ENCODE peak calls at places on chromosomes 13 and 19, in five cellular contexts. J is GM12878, B is K562, I is HepG2, P is GM23338. M is an unnamed sample.

GRCh38 chr19:1432507-1432887 is 5.7 kb upstream of the RPS15 start:
- DNase-seq in J (no peak), B (no peak), I (no peak), P (no peak), M (no peak)

GRCh38 chr19:17209126-17210036 is 5.8 kb upstream of the USE1 start:
- DNase-seq in J (no peak), B (peak; percentile 100), I (no peak), P (peak; percentile 99), M (peak; percentile 97)

GRCh38 chr13:26561636-26562537 is 4.4 kb downstream of the WASF3 start:
- DNase-seq in J (no peak), B (no peak), I (peak; percentile 35), P (peak; percentile 23), M (no peak)

GRCh38 chr13:41694902-41695301 is 237.6 kb downstream of the RGCC start:
- DNase-seq in J (peak; percentile 7), B (no peak), I (no peak), P (no peak), M (no peak)

GRCh38 chr13:41145136-41145908 is 12.7 kb upstream of the KBTBD6 start:
- DNase-seq in J (no peak), B (no peak), I (no peak), P (no peak), M (no peak)

GRCh38 chr19:41597600-41598041 is 21.7 kb downstream of the CEACAM21 start:
- DNase-seq in J (peak; percentile 45), B (peak; percentile 84), I (peak; percentile 39), P (peak; percentile 87), M (peak; percentile 76)

GRCh38 chr13:33072282-33072681 is 56.1 kb downstream of the KL start:
- DNase-seq in J (no peak), B (no peak), I (no peak), P (no peak), M (no peak)

GRCh38 chr13:33875658-33876401 is 57.9 kb downstream of the RFC3 start:
- DNase-seq in J (no peak), B (no peak), I (no peak), P (no peak), M (no peak)

GRCh38 chr13:44899967-44900366 is 89.3 kb downstream of the NUFIP1 start:
- DNase-seq in J (no peak), B (no peak), I (no peak), P (no peak), M (no peak)

GRCh38 chr19:54160182-54160811 is 776 bp upstream of the LENG1 start:
- DNase-seq in J (no peak), B (peak; percentile 57), I (no peak), P (peak; percentile 55), M (no peak)

GRCh38 chr13:100039740-100040139 is 49.2 kb upstream of the PCCA start:
- DNase-seq in J (no peak), B (no peak), I (peak; percentile 80), P (no peak), M (no peak)

GRCh38 chr13:102440259-102440936 is 38.5 kb upstream of the FGF14 start:
- DNase-seq in J (peak; percentile 52), B (no peak), I (no peak), P (no peak), M (no peak)

GRCh38 chr19:50554212-50554611 is 14.0 kb downstream of the LRRC4B start:
- DNase-seq in J (no peak), B (no peak), I (no peak), P (no peak), M (no peak)
- TF ChIP-seq CREB1 in J (no peak), B (no peak), I (no peak), P (no peak), M (no peak)

DNA sequence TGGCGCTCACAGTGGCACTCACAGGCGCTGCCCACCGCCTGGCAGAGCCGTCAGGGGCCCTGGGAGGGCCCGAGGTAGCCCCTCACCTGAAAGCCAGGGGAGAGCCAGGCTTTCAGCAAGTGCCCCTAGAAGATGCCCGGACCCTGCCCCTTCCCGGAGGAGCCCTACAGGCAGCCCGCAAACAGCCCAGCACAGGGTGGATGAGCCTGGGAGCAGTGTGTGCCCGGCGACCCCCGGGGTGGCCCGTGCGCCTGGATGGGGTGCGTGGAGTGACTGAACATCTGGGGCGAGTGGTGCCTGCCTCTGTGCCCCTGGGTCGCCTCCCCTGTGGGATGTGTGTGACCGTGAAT is 1.4 kb downstream of the CRLF1 start:
- DNase-seq in J (no peak), B (no peak), I (no peak), P (no peak), M (no peak)
- TF ChIP-seq EZH2 in J (no peak), B (no peak), I (no peak), P (no peak), M (no peak)

GRCh38 chr19:38695832-38696732 is 48.2 kb downstream of the CAPN12 start:
- DNase-seq in J (no peak), B (no peak), I (no peak), P (no peak), M (no peak)

GRCh38 chr19:38698225-38699026 is 45.8 kb downstream of the CAPN12 start:
- DNase-seq in J (no peak), B (no peak), I (no peak), P (no peak), M (no peak)

GRCh38 chr19:38696733-38697055 is 47.6 kb downstream of the CAPN12 start:
- DNase-seq in J (no peak), B (no peak), I (no peak), P (no peak), M (no peak)

GRCh38 chr19:38697641-38698071 is 46.6 kb downstream of the CAPN12 start:
- DNase-seq in J (no peak), B (no peak), I (no peak), P (no peak), M (no peak)

DNA sequence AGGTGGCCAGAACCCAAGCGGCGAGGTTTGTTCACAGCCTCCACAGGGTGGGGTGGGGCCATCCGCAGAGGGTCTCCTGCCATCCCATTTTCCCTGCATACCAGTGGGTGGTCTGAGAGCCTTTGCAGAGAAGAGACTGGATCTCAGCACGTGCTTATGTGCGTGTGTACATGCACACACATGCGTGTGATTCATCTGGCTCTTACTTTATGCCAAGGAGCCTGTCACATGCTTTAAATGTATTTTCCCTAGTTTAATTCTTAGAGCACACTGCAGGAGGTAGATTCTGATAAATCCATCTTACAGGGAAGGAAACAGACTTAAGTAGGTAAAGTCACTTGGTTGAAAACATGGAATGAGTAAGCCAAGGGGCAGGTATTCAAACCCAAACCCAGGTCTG is 47.1 kb downstream of the CAPN12 start:
- DNase-seq in J (no peak), B (no peak), I (no peak), P (no peak), M (no peak)
- TF ChIP-seq CREB1 in J (no peak), B (no peak), I (no peak), P (no peak), M (no peak)

GRCh38 chr19:9060559-9061340 is 26.1 kb upstream of the OR1M1 start:
- DNase-seq in J (no peak), B (no peak), I (no peak), P (peak; percentile 34), M (no peak)

GRCh38 chr19:9061879-9062278 is 25.0 kb upstream of the OR1M1 start:
- DNase-seq in J (no peak), B (no peak), I (no peak), P (no peak), M (no peak)

GRCh38 chr19:9070066-9070465 is 16.8 kb upstream of the OR1M1 start:
- DNase-seq in J (no peak), B (no peak), I (no peak), P (peak; percentile 74), M (no peak)

GRCh38 chr19:9065457-9066014 is 21.3 kb upstream of the OR1M1 start:
- DNase-seq in J (no peak), B (no peak), I (no peak), P (peak; percentile 57), M (no peak)
- TF ChIP-seq EZH2 in J (no peak), B (no peak), I (no peak), P (no peak), M (no peak)

GRCh38 chr13:43369319-43369718 is 345.9 kb downstream of the DNAJC15 start:
- DNase-seq in J (no peak), B (no peak), I (no peak), P (no peak), M (no peak)
- TF ChIP-seq CREB1 in J (no peak), B (no peak), I (no peak), P (no peak), M (no peak)

GRCh38 chr13:66359910-66360552 is 870.1 kb downstream of the PCDH9 start:
- DNase-seq in J (no peak), B (no peak), I (no peak), P (no peak), M (no peak)

GRCh38 chr13:66362485-66362884 is 867.7 kb downstream of the PCDH9 start:
- DNase-seq in J (no peak), B (no peak), I (no peak), P (no peak), M (no peak)

GRCh38 chr13:66367356-66367755 is 862.8 kb downstream of the PCDH9 start:
- DNase-seq in J (no peak), B (no peak), I (no peak), P (no peak), M (no peak)

GRCh38 chr13:66364346-66364745 is 865.8 kb downstream of the PCDH9 start:
- DNase-seq in J (no peak), B (no peak), I (no peak), P (no peak), M (no peak)

GRCh38 chr13:66365101-66365500 is 865.0 kb downstream of the PCDH9 start:
- DNase-seq in J (no peak), B (no peak), I (no peak), P (no peak), M (no peak)
- TF ChIP-seq EZH2 in J (no peak), B (no peak), I (no peak), P (no peak), M (no peak)

M was measured in H1.